ENCODE peak calls at places on chromosome 14, in four cellular contexts. U, Y, Z and Q are unnamed samples.

GRCh38 chr14:89540830-89541470 is 123.9 kb upstream of the FOXN3 start:
- DNase-seq in U (no peak), Y (no peak), Z (no peak), Q (peak)

GRCh38 chr14:58292192-58292591 is 6.2 kb upstream of the ARID4A start:
- DNase-seq in U (no peak), Y (no peak), Z (no peak), Q (peak)

GRCh38 chr14:53367631-53368030 is 214.5 kb upstream of the DDHD1 start:
- DNase-seq in U (no peak), Y (no peak), Z (no peak), Q (peak)

GRCh38 chr14:105492051-105492965 is 1.3 kb downstream of the TEDC1 start:
- DNase-seq in U (no peak), Y (peak), Z (no peak), Q (no peak)

GRCh38 chr14:100436745-100437406 is 113.7 kb downstream of the SLC25A47 start:
- DNase-seq in U (no peak), Y (no peak), Z (no peak), Q (no peak)

GRCh38 chr14:97177016-97177415 is 379.8 kb downstream of the VRK1 start:
- DNase-seq in U (no peak), Y (no peak), Z (no peak), Q (no peak)

GRCh38 chr14:104114421-104115130 is 23.8 kb upstream of the KIF26A start:
- DNase-seq in U (no peak), Y (peak), Z (no peak), Q (no peak)

GRCh38 chr14:71588028-71588427 is 344.2 kb upstream of the RGS6 start:
- DNase-seq in U (no peak), Y (no peak), Z (no peak), Q (peak)

GRCh38 chr14:75442642-75443041 is 14.8 kb downstream of the JDP2 start:
- DNase-seq in U (no peak), Y (no peak), Z (no peak), Q (peak)

GRCh38 chr14:53979141-53979673 is 22.6 kb upstream of the BMP4 start:
- DNase-seq in U (no peak), Y (no peak), Z (peak), Q (peak)

GRCh38 chr14:101151226-101151929 is 247.9 kb upstream of the RTL1 start:
- DNase-seq in U (no peak), Y (no peak), Z (no peak), Q (no peak)

GRCh38 chr14:57057803-57058202 is 210.9 kb downstream of the EXOC5 start:
- DNase-seq in U (no peak), Y (no peak), Z (no peak), Q (no peak)

GRCh38 chr14:96584907-96585671 is 82.9 kb downstream of the PAPOLA start:
- DNase-seq in U (no peak), Y (no peak), Z (no peak), Q (no peak)

GRCh38 chr14:100408350-100409015 is 85.3 kb downstream of the SLC25A47 start:
- DNase-seq in U (peak), Y (no peak), Z (no peak), Q (no peak)

GRCh38 chr14:86787782-86788181 is 1205.2 kb downstream of the GALC start:
- DNase-seq in U (peak), Y (no peak), Z (no peak), Q (no peak)

GRCh38 chr14:105503296-105503640 is 12.2 kb downstream of the TEDC1 start:
- DNase-seq in U (no peak), Y (no peak), Z (no peak), Q (no peak)

GRCh38 chr14:29243355-29243754 is 476.8 kb downstream of the FOXG1 start:
- DNase-seq in U (no peak), Y (no peak), Z (no peak), Q (peak)

GRCh38 chr14:52380294-52380693 is 66.2 kb downstream of the PTGER2 start:
- DNase-seq in U (peak), Y (no peak), Z (no peak), Q (no peak)

GRCh38 chr14:38254565-38255407 is 1.1 kb downstream of the CLEC14A start:
- DNase-seq in U (no peak), Y (peak), Z (peak), Q (peak)

GRCh38 chr14:65496178-65496993 is 83.9 kb downstream of the FUT8 start:
- DNase-seq in U (no peak), Y (no peak), Z (no peak), Q (peak)

GRCh38 chr14:93962701-93963601 is 13.4 kb downstream of the ASB2 start:
- DNase-seq in U (peak), Y (no peak), Z (no peak), Q (no peak)

GRCh38 chr14:100737526-100737925 is 10.8 kb downstream of the DLK1 start:
- DNase-seq in U (no peak), Y (no peak), Z (no peak), Q (no peak)

GRCh38 chr14:95700221-95700976 is 13.5 kb downstream of the TCL1A start:
- DNase-seq in U (no peak), Y (no peak), Z (no peak), Q (no peak)

GRCh38 chr14:103123634-103124500 is 606 bp downstream of the TNFAIP2 start:
- DNase-seq in U (peak), Y (peak), Z (peak), Q (peak)

GRCh38 chr14:66507181-66507721 is 696 bp upstream of the GPHN start:
- DNase-seq in U (no peak), Y (no peak), Z (no peak), Q (no peak)

GRCh38 chr14:90850487-90850886 is 34.3 kb upstream of the TTC7B start:
- DNase-seq in U (no peak), Y (no peak), Z (no peak), Q (no peak)

GRCh38 chr14:96961895-96962294 is 164.7 kb downstream of the VRK1 start:
- DNase-seq in U (no peak), Y (no peak), Z (no peak), Q (no peak)

GRCh38 chr14:100534528-100535286 is 52.5 kb downstream of the BEGAIN start:
- DNase-seq in U (peak), Y (no peak), Z (peak), Q (no peak)